ENCODE peak calls at places on chromosomes 4 and X, in nine cellular contexts. P is GM23248, M is GM04503, B is KBM-7, S is HCT116, C is NCI-H1694, Z is T-helper 2 cell, R is ecto neural progenitor cell, W is fibroblast of the aortic adventitia. F is an unnamed sample.

GRCh38 chrX:110569506-110569905 is 210.9 kb downstream of the RTL9 start:
- DNase-seq in P (peak), M (no peak), B (peak), S (no peak), C (no peak), Z (no peak), R (no peak), W (peak), F (no peak)

GRCh38 chr4:4837921-4838601 is 21.4 kb upstream of the MSX1 start:
- DNase-seq in P (peak), M (no peak), B (no peak), S (no peak), C (no peak), Z (no peak), R (peak), W (no peak), F (peak)

GRCh38 chr4:53313510-53313909 is 52.4 kb downstream of the SCFD2 start:
- DNase-seq in P (no peak), M (no peak), B (peak), S (no peak), C (no peak), Z (no peak), R (peak), W (peak), F (peak)

GRCh38 chrX:68177542-68177941 is 255.8 kb downstream of the OPHN1 start:
- DNase-seq in P (peak), M (no peak), B (peak), S (no peak), C (no peak), Z (no peak), R (no peak), W (no peak), F (peak)

GRCh38 chr4:110196871-110197420 is 1.5 kb downstream of the ELOVL6 start:
- DNase-seq in P (peak), M (no peak), B (peak), S (no peak), C (no peak), Z (peak), R (peak), W (peak), F (peak)

GRCh38 chr4:137952116-137952515 is 290.0 kb downstream of the SLC7A11 start:
- DNase-seq in P (no peak), M (no peak), B (no peak), S (no peak), C (no peak), Z (no peak), R (no peak), W (peak), F (no peak)

GRCh38 chr4:3869661-3870566 is 103.7 kb downstream of the ADRA2C start:
- DNase-seq in P (peak), M (no peak), B (no peak), S (no peak), C (no peak), Z (no peak), R (no peak), W (no peak), F (no peak)

GRCh38 chr4:80321776-80322175 is 13.8 kb upstream of the CFAP299 start:
- DNase-seq in P (no peak), M (no peak), B (no peak), S (no peak), C (no peak), Z (no peak), R (no peak), W (no peak), F (no peak)

GRCh38 chr4:157121396-157121795 is 45.4 kb downstream of the GLRB start:
- DNase-seq in P (no peak), M (no peak), B (no peak), S (no peak), C (no peak), Z (no peak), R (no peak), W (no peak), F (no peak)

GRCh38 chr4:17336524-17336941 is 175.4 kb downstream of the QDPR start:
- DNase-seq in P (no peak), M (no peak), B (no peak), S (peak), C (no peak), Z (peak), R (no peak), W (no peak), F (peak)

GRCh38 chrX:8484360-8484759 is 19.7 kb downstream of the VCX3B start:
- DNase-seq in P (no peak), M (no peak), B (no peak), S (no peak), C (no peak), Z (no peak), R (no peak), W (no peak), F (no peak)

GRCh38 chr4:95637047-95637600 is 88.4 kb upstream of the UNC5C start:
- DNase-seq in P (no peak), M (no peak), B (no peak), S (no peak), C (no peak), Z (no peak), R (no peak), W (peak), F (no peak)

GRCh38 chrX:153469811-153470410 is 465 bp downstream of the HAUS7 start:
- DNase-seq in P (peak), M (no peak), B (peak), S (no peak), C (no peak), Z (no peak), R (peak), W (peak), F (peak)

GRCh38 chr4:30842689-30843088 is 122.5 kb downstream of the PCDH7 start:
- DNase-seq in P (no peak), M (no peak), B (no peak), S (no peak), C (no peak), Z (no peak), R (no peak), W (no peak), F (no peak)

GRCh38 chrX:20361081-20361889 is 94.6 kb upstream of the RPS6KA3 start:
- DNase-seq in P (peak), M (no peak), B (peak), S (no peak), C (no peak), Z (no peak), R (no peak), W (peak), F (peak)

GRCh38 chr4:174907508-174907907 is 10.7 kb upstream of the ADAM29 start:
- DNase-seq in P (no peak), M (no peak), B (no peak), S (no peak), C (no peak), Z (no peak), R (no peak), W (no peak), F (no peak)

GRCh38 chr4:168784786-168785461 is 225.1 kb downstream of the CBR4 start:
- DNase-seq in P (no peak), M (no peak), B (no peak), S (no peak), C (no peak), Z (no peak), R (no peak), W (peak), F (no peak)

GRCh38 chrX:150225266-150225665 is 137.9 kb upstream of the MAMLD1 start:
- DNase-seq in P (no peak), M (no peak), B (no peak), S (no peak), C (no peak), Z (no peak), R (peak), W (no peak), F (no peak)

GRCh38 chrX:136710324-136710951 is 62.5 kb downstream of the CD40LG start:
- DNase-seq in P (peak), M (no peak), B (no peak), S (no peak), C (no peak), Z (no peak), R (no peak), W (peak), F (peak)

GRCh38 chr4:85061974-85062373 is 95.5 kb upstream of the WDFY3 start:
- DNase-seq in P (no peak), M (no peak), B (no peak), S (no peak), C (no peak), Z (no peak), R (no peak), W (no peak), F (no peak)

GRCh38 chr4:38114435-38114834 is 154.2 kb downstream of the PTTG2 start:
- DNase-seq in P (peak), M (no peak), B (no peak), S (no peak), C (no peak), Z (no peak), R (no peak), W (peak), F (no peak)

GRCh38 chr4:107444-108429 is 16.6 kb upstream of the ZNF718 start:
- DNase-seq in P (no peak), M (no peak), B (no peak), S (no peak), C (no peak), Z (no peak), R (no peak), W (no peak), F (no peak)

GRCh38 chrX:68511255-68511654 is 12.4 kb downstream of the YIPF6 start:
- DNase-seq in P (peak), M (no peak), B (peak), S (no peak), C (peak), Z (no peak), R (no peak), W (peak), F (peak)